ENCODE peak calls at places on chromosomes 7 and 10, in eight cellular contexts. A, C, U, V, E, G, F and S are unnamed samples.

GRCh38 chr7:99331002-99331401 is 5.3 kb downstream of the ARPC1A start:
- DNase-seq in C (no peak), U (no peak), V (no peak), E (no peak), F (no peak), G (peak; percentile 45), A (no peak), S (peak; percentile 49)

GRCh38 chr7:22700559-22701002 is 26.4 kb upstream of the IL6 start:
- DNase-seq in A (no peak), F (no peak), V (no peak), G (no peak), U (no peak), E (no peak), C (no peak), S (no peak)

GRCh38 chr7:53110425-53110824 is 75.0 kb downstream of the POM121L12 start:
- DNase-seq in G (no peak), A (no peak), F (peak; percentile 35), U (no peak), C (no peak), V (no peak), E (no peak), S (no peak)

GRCh38 chr7:148527717-148528168 is 62.8 kb upstream of the C7orf33 start:
- DNase-seq in F (peak; percentile 85), G (peak; percentile 92), V (peak; percentile 23), U (peak; percentile 77), C (peak; percentile 66), E (peak; percentile 65), A (peak; percentile 51), S (peak; percentile 94)

GRCh38 chr7:133051066-133051465 is 30.8 kb downstream of the CHCHD3 start:
- DNase-seq in V (no peak), A (no peak), U (no peak), G (no peak), C (no peak), F (no peak), E (no peak), S (no peak)

GRCh38 chr10:102927311-102928010 is 9.4 kb downstream of the CNNM2 start:
- DNase-seq in F (no peak), E (no peak), G (no peak), U (no peak), A (no peak), V (no peak), C (no peak), S (no peak)

GRCh38 chr10:26235761-26236160 is 19.2 kb downstream of the GAD2 start:
- DNase-seq in A (no peak), C (no peak), V (no peak), F (no peak), U (no peak), G (no peak), E (no peak), S (no peak)

GRCh38 chr10:131902691-131903090 is 1.9 kb downstream of the PPP2R2D start:
- DNase-seq in G (no peak), E (no peak), V (no peak), U (no peak), F (no peak), A (no peak), C (no peak), S (no peak)

GRCh38 chr10:71216363-71216695 is 4.0 kb downstream of the UNC5B start:
- DNase-seq in F (no peak), C (no peak), U (no peak), V (no peak), G (no peak), E (no peak), A (no peak), S (no peak)

GRCh38 chr10:129770286-129770685 is 193.8 kb downstream of the EBF3 start:
- DNase-seq in G (no peak), U (no peak), C (no peak), A (no peak), F (no peak), V (no peak), E (no peak), S (peak; percentile 7)

GRCh38 chr7:124085168-124085567 is 52.3 kb upstream of the TMEM229A start:
- DNase-seq in G (no peak), C (no peak), F (peak; percentile 44), A (no peak), V (peak; percentile 93), E (no peak), U (no peak), S (no peak)

GRCh38 chr7:24653316-24654085 is 80.2 kb downstream of the PALS2 start:
- DNase-seq in C (no peak), A (no peak), U (no peak), E (no peak), V (peak; percentile 27), F (peak; percentile 17), G (no peak), S (no peak)

GRCh38 chr10:118725784-118726507 is 28.8 kb downstream of the CACUL1 start:
- DNase-seq in C (no peak), G (no peak), A (no peak), U (no peak), E (no peak), F (no peak), V (no peak), S (no peak)

GRCh38 chr7:91344248-91344647 is 80.0 kb downstream of the FZD1 start:
- DNase-seq in V (no peak), U (no peak), C (no peak), G (no peak), E (no peak), F (no peak), A (no peak), S (no peak)

GRCh38 chr10:72263613-72264241 is 10.0 kb upstream of the DDIT4 start:
- DNase-seq in U (peak; percentile 38), V (no peak), E (no peak), G (no peak), F (peak; percentile 92), A (no peak), C (no peak), S (no peak)

GRCh38 chr10:122875843-122876492 is 3.4 kb downstream of the FAM24B start:
- DNase-seq in V (no peak), G (no peak), A (no peak), C (no peak), E (no peak), F (no peak), U (no peak), S (no peak)

GRCh38 chr7:141354251-141354650 is 197.0 kb upstream of the AGK start:
- DNase-seq in A (no peak), G (no peak), E (no peak), U (no peak), F (no peak), C (no peak), V (no peak), S (no peak)

GRCh38 chr10:112227331-112227961 is 43.9 kb upstream of the GPAM start:
- DNase-seq in A (no peak), F (peak; percentile 60), G (no peak), E (no peak), C (no peak), V (no peak), U (no peak), S (no peak)

GRCh38 chr7:134602921-134603394 is 43.7 kb upstream of the BPGM start:
- DNase-seq in V (peak; percentile 32), F (peak; percentile 35), C (no peak), E (no peak), U (no peak), A (no peak), G (no peak), S (no peak)

GRCh38 chr7:11847336-11847735 is 15.3 kb upstream of the THSD7A start:
- DNase-seq in V (no peak), G (no peak), F (no peak), E (no peak), U (no peak), C (no peak), A (no peak), S (no peak)

GRCh38 chr7:18727094-18727870 is 231.7 kb downstream of the HDAC9 start:
- DNase-seq in V (no peak), C (no peak), E (no peak), U (no peak), F (peak; percentile 31), A (no peak), G (no peak), S (no peak)

GRCh38 chr10:132937861-132938260 is 4.5 kb downstream of the CFAP46 start:
- DNase-seq in G (no peak), E (no peak), U (no peak), V (no peak), C (no peak), A (no peak), F (no peak), S (no peak)

GRCh38 chr7:143279186-143280098 is 5.3 kb upstream of the TMEM139 start:
- DNase-seq in U (no peak), A (no peak), C (no peak), F (peak; percentile 56), G (no peak), E (no peak), V (peak; percentile 89), S (no peak)

GRCh38 chr10:85642082-85642420 is 724.5 kb downstream of the GRID1 start:
- DNase-seq in E (no peak), F (no peak), U (no peak), V (no peak), C (no peak), A (no peak), G (no peak), S (no peak)

GRCh38 chr7:126689037-126689436 is 563.7 kb downstream of the GRM8 start:
- DNase-seq in C (no peak), E (no peak), G (no peak), V (no peak), U (no peak), F (no peak), A (no peak), S (no peak)

GRCh38 chr10:104057717-104058116 is 28.0 kb downstream of the COL17A1 start:
- DNase-seq in U (no peak), E (no peak), V (no peak), A (no peak), F (no peak), G (no peak), C (no peak), S (no peak)

GRCh38 chr10:99977916-99978315 is 31.8 kb downstream of the DNMBP start:
- DNase-seq in C (no peak), F (no peak), A (no peak), V (no peak), U (no peak), E (no peak), G (no peak), S (no peak)

GRCh38 chr10:114304566-114305421 is 65.7 kb downstream of the VWA2 start:
- DNase-seq in C (peak; percentile 53), E (peak; percentile 50), A (no peak), G (peak; percentile 57), F (no peak), U (peak; percentile 64), V (no peak), S (peak; percentile 77)

GRCh38 chr10:114791768-114792167 is 29.8 kb upstream of the FHIP2A start:
- DNase-seq in A (no peak), C (no peak), E (no peak), U (no peak), G (no peak), V (no peak), F (no peak), S (no peak)

GRCh38 chr10:72746606-72747357 is 54.8 kb downstream of the MCU start:
- DNase-seq in V (no peak), G (no peak), C (no peak), F (no peak), U (no peak), A (no peak), E (no peak), S (no peak)

GRCh38 chr7:105118612-105119600 is 104.9 kb downstream of the KMT2E start:
- DNase-seq in G (no peak), V (no peak), A (no peak), U (no peak), C (no peak), F (no peak), E (no peak), S (no peak)

GRCh38 chr10:61888744-61889143 is 12.8 kb upstream of the ARID5B start:
- DNase-seq in V (no peak), U (no peak), F (peak; percentile 75), A (no peak), G (no peak), E (no peak), C (no peak), S (no peak)

GRCh38 chr10:51074238-51075028 is at the start of gene PRKG1:
- DNase-seq in U (no peak), V (peak; percentile 30), C (no peak), F (peak; percentile 45), A (peak; percentile 33), E (no peak), G (no peak), S (peak; percentile 25)

GRCh38 chr7:91630581-91631370 is 249.7 kb downstream of the MTERF1 start:
- DNase-seq in V (no peak), G (no peak), C (no peak), E (no peak), F (no peak), A (no peak), U (no peak), S (no peak)